ENCODE peak calls at places on chromosomes 5 and 9, in eight cellular contexts. J is Caki2; B is EL; K is GM23248; V is CD8-positive, alpha-beta T cell; P is iris pigment epithelial cell; Z is H7; Y is left ventricle myocardium inferior. X is an unnamed sample.

GRCh38 chr5:110441035-110441434 is 285.4 kb downstream of the TMEM232 start:
- DNase-seq in V (no peak), P (peak; percentile 37), J (peak; percentile 7), K (peak; percentile 66), Y (no peak), Z (peak; percentile 10), B (peak; percentile 35), X (peak; percentile 70)

GRCh38 chr5:79436821-79437220 is 77.1 kb downstream of the HOMER1 start:
- DNase-seq in Z (no peak), P (peak; percentile 65), V (no peak), B (peak; percentile 46), J (no peak), K (peak; percentile 38), Y (no peak), X (peak; percentile 51)

GRCh38 chr5:173472784-173473278 is 143.6 kb downstream of the BOD1 start:
- DNase-seq in V (no peak), Z (no peak), J (no peak), P (peak; percentile 36), Y (peak; percentile 41), K (peak; percentile 60), B (peak; percentile 61), X (peak; percentile 60)

GRCh38 chr5:73625905-73626811 is at the start of gene ARHGEF28:
- DNase-seq in Y (peak; percentile 41), B (peak; percentile 84), V (no peak), K (peak; percentile 82), J (peak; percentile 71), P (peak; percentile 52), Z (peak; percentile 89), X (peak; percentile 47)

GRCh38 chr5:133489632-133490031 is 122.7 kb downstream of the FSTL4 start:
- DNase-seq in P (no peak), J (no peak), K (no peak), V (no peak), B (no peak), Z (no peak), Y (no peak), X (no peak)

GRCh38 chr5:31626156-31626555 is 12.8 kb upstream of the PDZD2 start:
- DNase-seq in Y (peak; percentile 56), V (no peak), K (no peak), Z (no peak), P (no peak), B (no peak), J (no peak), X (no peak)

GRCh38 chr5:76372320-76373054 is 30.6 kb upstream of the IQGAP2 start:
- DNase-seq in B (peak; percentile 93), Z (peak; percentile 41), P (peak; percentile 96), V (no peak), K (peak; percentile 92), J (peak; percentile 72), Y (no peak), X (peak; percentile 89)

GRCh38 chr9:84750152-84750865 is 80.8 kb downstream of the NTRK2 start:
- DNase-seq in B (no peak), Y (no peak), Z (no peak), V (no peak), J (no peak), P (no peak), K (no peak), X (no peak)

GRCh38 chr9:97647996-97648395 is 14.4 kb downstream of the NCBP1 start:
- DNase-seq in P (no peak), Z (no peak), K (no peak), B (no peak), V (no peak), J (no peak), Y (no peak), X (no peak)

GRCh38 chr9:15389173-15389572 is 33.5 kb upstream of the SNAPC3 start:
- DNase-seq in P (no peak), K (peak; percentile 19), Y (no peak), V (no peak), Z (no peak), B (peak; percentile 10), J (no peak), X (no peak)

GRCh38 chr5:171739246-171739645 is 46.4 kb upstream of the SMIM23 start:
- DNase-seq in V (no peak), Z (peak; percentile 50), K (no peak), J (no peak), Y (no peak), B (no peak), P (no peak), X (no peak)

GRCh38 chr5:151483647-151484046 is 36.2 kb downstream of the SLC36A1 start:
- DNase-seq in V (no peak), P (no peak), K (no peak), B (no peak), Z (no peak), Y (no peak), J (no peak), X (no peak)

GRCh38 chr9:101369286-101369685 is 15.5 kb downstream of the BAAT start:
- DNase-seq in J (no peak), Y (no peak), P (peak; percentile 47), V (no peak), B (peak; percentile 61), Z (no peak), K (peak; percentile 53), X (peak; percentile 49)

GRCh38 chr5:15499528-15500325 is at the start of gene FBXL7:
- DNase-seq in K (peak; percentile 94), B (peak; percentile 87), J (peak; percentile 71), Y (peak; percentile 85), Z (peak; percentile 87), V (no peak), P (peak; percentile 85), X (peak; percentile 85)

GRCh38 chr5:134245101-134245604 is 19.3 kb upstream of the PPP2CA start:
- DNase-seq in J (no peak), Y (no peak), V (no peak), B (peak; percentile 65), P (peak; percentile 83), K (peak; percentile 75), Z (no peak), X (peak; percentile 85)

GRCh38 chr5:10789021-10789420 is 28.0 kb upstream of the DAP start:
- DNase-seq in B (peak; percentile 87), V (no peak), P (peak; percentile 94), Z (no peak), Y (peak; percentile 20), J (no peak), K (peak; percentile 78), X (peak; percentile 87)

GRCh38 chr5:80959138-80959537 is 1.0 kb upstream of the RASGRF2 start:
- DNase-seq in Z (no peak), V (no peak), P (no peak), J (no peak), Y (no peak), B (no peak), K (no peak), X (no peak)

GRCh38 chr9:97468658-97469448 is 32.6 kb upstream of the TMOD1 start:
- DNase-seq in B (peak; percentile 66), P (peak; percentile 58), K (peak; percentile 71), V (no peak), Y (peak; percentile 64), J (peak; percentile 51), Z (peak; percentile 69), X (peak; percentile 74)

GRCh38 chr5:145787507-145787906 is 47.6 kb downstream of the PRELID2 start:
- DNase-seq in B (no peak), P (no peak), V (no peak), J (no peak), Y (no peak), K (no peak), Z (no peak), X (no peak)

GRCh38 chr9:75623462-75623861 is 267.0 kb upstream of the PCSK5 start:
- DNase-seq in V (no peak), P (no peak), B (no peak), J (no peak), K (no peak), Y (no peak), Z (no peak), X (peak; percentile 5)

GRCh38 chr5:126446498-126447224 is 23.5 kb downstream of the GRAMD2B start:
- DNase-seq in B (peak; percentile 95), Y (no peak), J (peak; percentile 90), Z (no peak), V (no peak), K (peak; percentile 96), P (peak; percentile 81), X (peak; percentile 75)

GRCh38 chr9:137827908-137828526 is 49.6 kb upstream of the CACNA1B start:
- DNase-seq in B (no peak), Z (peak; percentile 52), V (no peak), J (no peak), Y (no peak), K (no peak), P (no peak), X (no peak)

GRCh38 chr9:27499481-27499880 is 24.6 kb upstream of the IFNK start:
- DNase-seq in Z (no peak), Y (no peak), B (peak; percentile 45), P (peak; percentile 52), V (no peak), J (peak; percentile 2), K (peak; percentile 37), X (peak; percentile 47)

GRCh38 chr5:142304013-142304701 is 20.7 kb downstream of the SPRY4 start:
- DNase-seq in K (peak; percentile 43), V (no peak), P (no peak), Y (peak; percentile 55), Z (no peak), J (no peak), B (peak; percentile 35), X (peak; percentile 60)

GRCh38 chr5:160831801-160832200 is 20.2 kb downstream of the ATP10B start:
- DNase-seq in B (no peak), J (no peak), Z (no peak), V (no peak), Y (no peak), K (no peak), P (no peak), X (no peak)

GRCh38 chr5:20606006-20606405 is 618.0 kb upstream of the CDH18 start:
- DNase-seq in Z (no peak), Y (no peak), J (no peak), K (no peak), B (no peak), P (no peak), V (no peak), X (no peak)

GRCh38 chr5:36599986-36600779 is 6.2 kb upstream of the SLC1A3 start:
- DNase-seq in V (no peak), K (peak; percentile 59), P (no peak), Z (no peak), Y (no peak), B (peak; percentile 5), J (no peak), X (no peak)

GRCh38 chr9:15837079-15837679 is 284.3 kb downstream of the CCDC171 start:
- DNase-seq in Z (peak; percentile 35), P (peak; percentile 60), J (peak; percentile 18), B (peak; percentile 67), Y (no peak), K (peak; percentile 70), V (no peak), X (peak; percentile 85)

GRCh38 chr5:81122271-81122670 is 110.9 kb upstream of the CKMT2 start:
- DNase-seq in Z (no peak), B (no peak), P (no peak), V (no peak), J (no peak), K (no peak), Y (no peak), X (no peak)

GRCh38 chr9:33159760-33160127 is 7.4 kb downstream of the B4GALT1 start:
- DNase-seq in J (no peak), Z (no peak), V (peak; percentile 48), Y (peak; percentile 58), P (peak; percentile 92), B (peak; percentile 91), K (peak; percentile 88), X (peak; percentile 86)

GRCh38 chr9:76399831-76400230 is 5.6 kb upstream of the RFK start:
- DNase-seq in Z (no peak), P (no peak), Y (no peak), K (no peak), J (no peak), B (no peak), V (no peak), X (no peak)

GRCh38 chr9:103661663-103662062 is 432.4 kb upstream of the SMC2 start:
- DNase-seq in K (no peak), V (no peak), Y (no peak), B (no peak), J (no peak), P (peak; percentile 21), Z (no peak), X (no peak)

GRCh38 chr5:172421020-172421419 is 33.3 kb downstream of the SH3PXD2B start:
- DNase-seq in B (no peak), J (no peak), V (no peak), P (no peak), Z (no peak), K (no peak), Y (no peak), X (no peak)

GRCh38 chr9:7273575-7273974 is 515.8 kb downstream of the KDM4C start:
- DNase-seq in K (peak; percentile 40), J (no peak), V (no peak), Y (peak; percentile 23), P (no peak), B (peak; percentile 6), Z (peak; percentile 31), X (peak; percentile 58)